ENCODE peak calls at places on chromosomes 11 and 22, in ten cellular contexts. Q is cardiac muscle cell; W is COLO829; I is LHCN-M2; Z is H9; R is stimulated activated CD4-positive, alpha-beta T cell treated with anti-CD3 and anti-CD28 coated beads, Interleukin-15, amount 100 ng/mL, for 24 hours; J is GM19239; C is HCEC 1CT; E is anterior cingulate cortex; K is HuH-7. Y is an unnamed sample.

GRCh38 chr11:1092145-1092670 is 17.5 kb downstream of the MUC2 start:
- DNase-seq in Q (no peak), W (no peak), I (no peak), Z (no peak), R (no peak), J (no peak), C (no peak), E (no peak), K (no peak), Y (no peak)

GRCh38 chr22:43151251-43152000 is at the start of gene TSPO:
- DNase-seq in Q (peak), W (peak), I (peak), Z (peak), R (peak), J (peak), C (peak), E (peak), K (peak), Y (no peak)

GRCh38 chr22:20551805-20552449 is 44.5 kb downstream of the MED15 start:
- DNase-seq in Q (no peak), W (no peak), I (peak), Z (no peak), R (peak), J (no peak), C (no peak), E (peak), K (peak), Y (no peak)

GRCh38 chr22:10741210-10741609 is 4786.8 kb upstream of the OR11H1 start:
- DNase-seq in Q (no peak), W (no peak), I (no peak), Z (no peak), R (no peak), J (no peak), C (no peak), E (no peak), K (no peak), Y (no peak)

GRCh38 chr22:38137876-38138687 is 27.6 kb upstream of the BAIAP2L2 start:
- DNase-seq in Q (no peak), W (no peak), I (no peak), Z (no peak), R (no peak), J (no peak), C (no peak), E (no peak), K (no peak), Y (no peak)

GRCh38 chr22:43308451-43309235 is 34.5 kb downstream of the SCUBE1 start:
- DNase-seq in Q (no peak), W (no peak), I (no peak), Z (no peak), R (no peak), J (no peak), C (no peak), E (no peak), K (no peak), Y (no peak)

GRCh38 chr11:130315354-130315970 is 745 bp upstream of the ZBTB44 start:
- DNase-seq in Q (no peak), W (no peak), I (no peak), Z (peak), R (peak), J (peak), C (no peak), E (peak), K (no peak), Y (no peak)

GRCh38 chr11:112878228-112878627 is 83.0 kb upstream of the NCAM1 start:
- DNase-seq in Q (no peak), W (no peak), I (peak), Z (no peak), R (no peak), J (no peak), C (no peak), E (no peak), K (no peak), Y (no peak)

GRCh38 chr11:93474122-93474521 is 69.1 kb downstream of the SMCO4 start:
- DNase-seq in Q (peak), W (no peak), I (no peak), Z (no peak), R (no peak), J (no peak), C (no peak), E (no peak), K (no peak), Y (no peak)

GRCh38 chr11:132549001-132549400 is 983.3 kb downstream of the OPCML start:
- DNase-seq in Q (no peak), W (no peak), I (no peak), Z (no peak), R (no peak), J (no peak), C (no peak), E (no peak), K (no peak), Y (no peak)

Y was measured in GM12878.